ENCODE peak calls at places on chromosome 12, in six cellular contexts. One of them, this sample, is unnamed. For H3K9me3, the result is how much of the 10 kb centered on the place peaks cover.

GRCh38 chr12:6061661-6062060 is 62.8 kb downstream of the VWF start:
- DNase-seq in hepatocyte: no peak
- DNase-seq in DND-41: no peak
- DNase-seq in A549: no peak
- DNase-seq in right atrium auricular region: no peak
- DNase-seq in heart left ventricle: no peak
- DNase-seq in this sample: no peak

GRCh38 chr12:12915654-12916053 is 24.3 kb downstream of the GPRC5A start:
- DNase-seq in hepatocyte: no peak
- DNase-seq in DND-41: no peak
- DNase-seq in A549: peak
- DNase-seq in right atrium auricular region: no peak
- DNase-seq in heart left ventricle: no peak
- DNase-seq in this sample: no peak

GRCh38 chr12:685388-685787 is 22.1 kb upstream of the NINJ2 start:
- DNase-seq in hepatocyte: no peak
- DNase-seq in DND-41: peak
- DNase-seq in A549: peak
- DNase-seq in right atrium auricular region: no peak
- DNase-seq in heart left ventricle: no peak
- DNase-seq in this sample: peak

GRCh38 chr12:14955876-14956811 is 5.3 kb downstream of the ARHGDIB start:
- DNase-seq in hepatocyte: no peak
- DNase-seq in DND-41: peak
- DNase-seq in A549: no peak
- DNase-seq in right atrium auricular region: no peak
- DNase-seq in heart left ventricle: no peak
- DNase-seq in this sample: no peak

GRCh38 chr12:31715283-31715825 is 13.5 kb downstream of the AMN1 start:
- DNase-seq in hepatocyte: peak
- DNase-seq in DND-41: no peak
- DNase-seq in A549: peak
- DNase-seq in right atrium auricular region: no peak
- DNase-seq in heart left ventricle: no peak
- DNase-seq in this sample: no peak

GRCh38 chr12:119693006-119693405 is 25.1 kb downstream of the PRKAB1 start:
- DNase-seq in hepatocyte: peak
- DNase-seq in DND-41: no peak
- DNase-seq in A549: no peak
- DNase-seq in right atrium auricular region: peak
- DNase-seq in heart left ventricle: no peak
- DNase-seq in this sample: no peak

GRCh38 chr12:94898388-94898787 is 105.1 kb downstream of the NDUFA12 start:
- DNase-seq in hepatocyte: no peak
- DNase-seq in DND-41: no peak
- DNase-seq in A549: no peak
- DNase-seq in right atrium auricular region: no peak
- DNase-seq in heart left ventricle: no peak
- DNase-seq in this sample: no peak

GRCh38 chr12:124693356-124693755 is 125.9 kb upstream of the NCOR2 start:
- DNase-seq in hepatocyte: no peak
- DNase-seq in DND-41: no peak
- DNase-seq in A549: no peak
- DNase-seq in right atrium auricular region: no peak
- DNase-seq in heart left ventricle: peak
- DNase-seq in this sample: no peak

GRCh38 chr12:130401703-130402102 is 64.0 kb downstream of the PIWIL1 start:
- DNase-seq in hepatocyte: peak
- DNase-seq in DND-41: peak
- DNase-seq in A549: peak
- DNase-seq in right atrium auricular region: no peak
- DNase-seq in heart left ventricle: no peak
- DNase-seq in this sample: no peak

GRCh38 chr12:98644433-98644711 is 216 bp downstream of the IKBIP start:
- DNase-seq in hepatocyte: peak
- DNase-seq in DND-41: no peak
- DNase-seq in A549: peak
- DNase-seq in right atrium auricular region: no peak
- DNase-seq in heart left ventricle: no peak
- DNase-seq in this sample: no peak

GRCh38 chr12:54019924-54020586 is 8.2 kb upstream of the HOXC6 start:
- DNase-seq in hepatocyte: no peak
- DNase-seq in DND-41: no peak
- DNase-seq in A549: no peak
- DNase-seq in right atrium auricular region: no peak
- DNase-seq in heart left ventricle: no peak
- DNase-seq in this sample: no peak

GRCh38 chr12:92369643-92370042 is 224.0 kb upstream of the BTG1 start:
- DNase-seq in hepatocyte: no peak
- DNase-seq in DND-41: no peak
- DNase-seq in A549: peak
- DNase-seq in right atrium auricular region: no peak
- DNase-seq in heart left ventricle: no peak
- DNase-seq in this sample: no peak

GRCh38 chr12:109741970-109742372 is 28.3 kb downstream of the FAM222A start:
- DNase-seq in hepatocyte: peak
- DNase-seq in DND-41: no peak
- DNase-seq in A549: no peak
- DNase-seq in right atrium auricular region: no peak
- DNase-seq in heart left ventricle: peak
- DNase-seq in this sample: no peak

GRCh38 chr12:50647479-50647878 is 116.4 kb upstream of the ATF1 start:
- DNase-seq in hepatocyte: no peak
- DNase-seq in DND-41: no peak
- DNase-seq in A549: no peak
- DNase-seq in right atrium auricular region: no peak
- DNase-seq in heart left ventricle: no peak
- DNase-seq in this sample: no peak

GRCh38 chr12:101230547-101230946 is 20.5 kb upstream of the SLC5A8 start:
- DNase-seq in hepatocyte: no peak
- DNase-seq in DND-41: no peak
- DNase-seq in A549: no peak
- DNase-seq in right atrium auricular region: no peak
- DNase-seq in heart left ventricle: no peak
- DNase-seq in this sample: no peak

GRCh38 chr12:53701518-53702264 is 25.6 kb downstream of the CALCOCO1 start:
- DNase-seq in hepatocyte: peak
- DNase-seq in DND-41: peak
- DNase-seq in A549: peak
- DNase-seq in right atrium auricular region: peak
- DNase-seq in heart left ventricle: peak
- DNase-seq in this sample: peak

GRCh38 chr12:73902270-73902669 is 635.4 kb upstream of the ATXN7L3B start:
- DNase-seq in hepatocyte: no peak
- DNase-seq in DND-41: no peak
- DNase-seq in A549: peak
- DNase-seq in right atrium auricular region: no peak
- DNase-seq in heart left ventricle: no peak
- DNase-seq in this sample: no peak

DNA sequence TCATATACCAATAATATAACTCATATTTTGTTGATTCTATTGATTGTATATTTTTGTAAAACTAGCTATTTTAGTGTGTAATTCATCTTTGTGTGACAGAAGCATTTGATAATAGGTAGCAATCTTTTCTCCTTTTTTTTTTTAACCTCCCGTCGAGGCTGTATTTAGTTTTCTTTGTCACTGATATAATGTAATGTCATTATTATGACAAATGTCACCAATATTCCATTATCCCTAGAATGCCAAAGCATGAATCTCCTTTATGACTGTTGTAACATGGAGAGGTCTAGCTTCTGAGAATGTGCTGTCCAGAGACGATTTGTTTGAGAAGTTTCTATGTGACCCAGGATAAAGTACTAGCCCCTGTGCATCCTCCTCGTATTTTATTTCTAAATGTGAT is 639.0 kb upstream of the ATXN7L3B start:
- DNase-seq in hepatocyte: no peak
- DNase-seq in DND-41: no peak
- DNase-seq in A549: no peak
- DNase-seq in right atrium auricular region: no peak
- DNase-seq in heart left ventricle: no peak
- DNase-seq in this sample: no peak
- H3K4me3 ChIP-seq in hepatocyte: no peak
- H3K4me3 ChIP-seq in DND-41: no peak
- H3K4me3 ChIP-seq in A549: no peak
- H3K4me3 ChIP-seq in right atrium auricular region: no peak
- H3K4me3 ChIP-seq in heart left ventricle: no peak
- H3K4me3 ChIP-seq in this sample: no peak

GRCh38 chr12:89134213-89134770 is 218.0 kb downstream of the DUSP6 start:
- DNase-seq in hepatocyte: no peak
- DNase-seq in DND-41: no peak
- DNase-seq in A549: no peak
- DNase-seq in right atrium auricular region: no peak
- DNase-seq in heart left ventricle: no peak
- DNase-seq in this sample: no peak
- H3K9me3 ChIP-seq in hepatocyte: under half
- H3K9me3 ChIP-seq in DND-41: under half
- H3K9me3 ChIP-seq in A549: under half
- H3K9me3 ChIP-seq in right atrium auricular region: under half
- H3K9me3 ChIP-seq in heart left ventricle: under half
- H3K9me3 ChIP-seq in this sample: under half

GRCh38 chr12:44240186-44240585 is 404.3 kb downstream of the TMEM117 start:
- DNase-seq in hepatocyte: no peak
- DNase-seq in DND-41: no peak
- DNase-seq in A549: no peak
- DNase-seq in right atrium auricular region: no peak
- DNase-seq in heart left ventricle: no peak
- DNase-seq in this sample: no peak

GRCh38 chr12:44247588-44247987 is 411.7 kb downstream of the TMEM117 start:
- DNase-seq in hepatocyte: no peak
- DNase-seq in DND-41: no peak
- DNase-seq in A549: peak
- DNase-seq in right atrium auricular region: no peak
- DNase-seq in heart left ventricle: no peak
- DNase-seq in this sample: no peak

GRCh38 chr12:44248436-44248835 is 412.6 kb downstream of the TMEM117 start:
- DNase-seq in hepatocyte: no peak
- DNase-seq in DND-41: no peak
- DNase-seq in A549: no peak
- DNase-seq in right atrium auricular region: no peak
- DNase-seq in heart left ventricle: no peak
- DNase-seq in this sample: no peak

GRCh38 chr12:44246481-44247105 is 410.7 kb downstream of the TMEM117 start:
- DNase-seq in hepatocyte: no peak
- DNase-seq in DND-41: no peak
- DNase-seq in A549: no peak
- DNase-seq in right atrium auricular region: no peak
- DNase-seq in heart left ventricle: no peak
- DNase-seq in this sample: no peak

DNA sequence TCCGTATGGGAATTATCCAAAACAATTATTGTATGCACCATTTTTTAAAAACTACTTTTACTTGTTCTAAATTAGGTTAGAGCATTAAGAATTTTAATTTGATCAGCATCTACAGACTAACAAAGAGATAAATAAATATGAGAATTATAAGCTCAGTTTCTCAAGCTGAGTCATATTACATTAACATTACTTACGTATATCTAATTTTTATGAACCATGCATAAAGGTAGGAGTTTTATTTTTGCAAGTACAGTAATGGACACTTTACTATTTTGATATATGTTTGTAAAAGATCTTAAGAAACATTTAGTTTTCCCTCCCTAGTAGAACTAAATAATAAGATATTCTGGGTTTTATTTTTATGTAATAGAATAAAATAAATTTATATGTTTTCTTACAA is 410.1 kb downstream of the TMEM117 start:
- DNase-seq in hepatocyte: no peak
- DNase-seq in DND-41: no peak
- DNase-seq in A549: no peak
- DNase-seq in right atrium auricular region: no peak
- DNase-seq in heart left ventricle: no peak
- DNase-seq in this sample: no peak
- H3K4me3 ChIP-seq in hepatocyte: no peak
- H3K4me3 ChIP-seq in DND-41: no peak
- H3K4me3 ChIP-seq in A549: no peak
- H3K4me3 ChIP-seq in right atrium auricular region: no peak
- H3K4me3 ChIP-seq in heart left ventricle: no peak
- H3K4me3 ChIP-seq in this sample: no peak

DNA sequence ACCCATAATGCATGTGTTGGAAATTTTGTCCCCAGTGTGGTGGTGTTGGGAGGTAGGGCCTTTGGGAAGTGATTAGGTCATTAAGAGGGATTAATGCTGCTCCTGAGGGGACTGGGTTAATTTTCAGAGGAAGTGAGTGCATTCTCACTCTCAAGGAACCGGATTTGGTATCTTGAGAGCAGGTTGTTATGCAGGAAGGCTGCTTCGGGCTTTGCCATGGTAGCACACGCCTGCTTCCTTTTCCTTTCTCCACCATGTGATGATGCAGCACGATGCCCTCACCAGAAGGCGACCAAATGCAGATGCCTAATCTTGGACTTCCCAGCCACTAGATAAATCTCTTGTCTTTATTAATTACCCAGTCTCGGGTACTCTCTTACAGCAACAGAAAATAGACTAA is 257.1 kb downstream of the SSPN start:
- DNase-seq in hepatocyte: no peak
- DNase-seq in DND-41: no peak
- DNase-seq in A549: no peak
- DNase-seq in right atrium auricular region: no peak
- DNase-seq in heart left ventricle: no peak
- DNase-seq in this sample: no peak
- H3K9me3 ChIP-seq in hepatocyte: under half
- H3K9me3 ChIP-seq in DND-41: under half
- H3K9me3 ChIP-seq in A549: under half
- H3K9me3 ChIP-seq in right atrium auricular region: under half
- H3K9me3 ChIP-seq in heart left ventricle: under half
- H3K9me3 ChIP-seq in this sample: under half

GRCh38 chr12:113463746-113464743 is 7.6 kb downstream of the LHX5 start:
- DNase-seq in hepatocyte: no peak
- DNase-seq in DND-41: no peak
- DNase-seq in A549: peak
- DNase-seq in right atrium auricular region: no peak
- DNase-seq in heart left ventricle: no peak
- DNase-seq in this sample: no peak

GRCh38 chr12:113464852-113465719 is 6.6 kb downstream of the LHX5 start:
- DNase-seq in hepatocyte: no peak
- DNase-seq in DND-41: no peak
- DNase-seq in A549: no peak
- DNase-seq in right atrium auricular region: no peak
- DNase-seq in heart left ventricle: no peak
- DNase-seq in this sample: no peak

GRCh38 chr12:113461666-113462065 is 10.0 kb downstream of the LHX5 start:
- DNase-seq in hepatocyte: no peak
- DNase-seq in DND-41: peak
- DNase-seq in A549: peak
- DNase-seq in right atrium auricular region: no peak
- DNase-seq in heart left ventricle: no peak
- DNase-seq in this sample: no peak

GRCh38 chr12:113462117-113462774 is 9.4 kb downstream of the LHX5 start:
- DNase-seq in hepatocyte: peak
- DNase-seq in DND-41: peak
- DNase-seq in A549: peak
- DNase-seq in right atrium auricular region: peak
- DNase-seq in heart left ventricle: peak
- DNase-seq in this sample: peak

GRCh38 chr12:113462880-113463745 is 8.6 kb downstream of the LHX5 start:
- DNase-seq in hepatocyte: no peak
- DNase-seq in DND-41: no peak
- DNase-seq in A549: no peak
- DNase-seq in right atrium auricular region: no peak
- DNase-seq in heart left ventricle: no peak
- DNase-seq in this sample: no peak
- H3K4me3 ChIP-seq in hepatocyte: no peak
- H3K4me3 ChIP-seq in DND-41: no peak
- H3K4me3 ChIP-seq in A549: peak
- H3K4me3 ChIP-seq in right atrium auricular region: no peak
- H3K4me3 ChIP-seq in heart left ventricle: peak
- H3K4me3 ChIP-seq in this sample: no peak

This sample was measured in CD8-positive, alpha-beta memory T cell.